ENCODE peak calls at places on chromosomes 4 and X, in ten cellular contexts. One of them, this sample, is unnamed.

GRCh38 chrX:40079572-40079971 is 18.2 kb downstream of the BCOR start:
- DNase-seq in HS-5: no peak
- DNase-seq in activated naive CD4-positive, alpha-beta T cell treated with anti-CD3 and anti-CD28 coated beads, Interleukin-2, amount 50 U/mL, for 72 hours: no peak
- DNase-seq in left colon: no peak
- DNase-seq in fibroblast of lung: no peak
- DNase-seq in activated gamma-delta T cell treated with anti-CD3 and anti-CD28 coated beads, Interleukin-2, amount 50 U/mL, for 16 hours: no peak
- DNase-seq in hypothalamus: no peak
- DNase-seq in ELR: no peak
- DNase-seq in stimulated activated CD4-positive, alpha-beta T cell treated with anti-CD3 and anti-CD28 coated beads, Interleukin-4, amount 100 ng/mL, for 1 hour: no peak
- DNase-seq in cardiac muscle cell: no peak
- DNase-seq in this sample: no peak

GRCh38 chr4:184282895-184283654 is 65.4 kb upstream of the ENPP6 start:
- DNase-seq in HS-5: no peak
- DNase-seq in activated naive CD4-positive, alpha-beta T cell treated with anti-CD3 and anti-CD28 coated beads, Interleukin-2, amount 50 U/mL, for 72 hours: peak; percentile 54
- DNase-seq in left colon: no peak
- DNase-seq in fibroblast of lung: no peak
- DNase-seq in activated gamma-delta T cell treated with anti-CD3 and anti-CD28 coated beads, Interleukin-2, amount 50 U/mL, for 16 hours: no peak
- DNase-seq in hypothalamus: no peak
- DNase-seq in ELR: no peak
- DNase-seq in stimulated activated CD4-positive, alpha-beta T cell treated with anti-CD3 and anti-CD28 coated beads, Interleukin-4, amount 100 ng/mL, for 1 hour: peak; percentile 28
- DNase-seq in cardiac muscle cell: no peak
- DNase-seq in this sample: no peak

GRCh38 chr4:8311096-8312068 is 41.8 kb downstream of the HTRA3 start:
- DNase-seq in HS-5: no peak
- DNase-seq in activated naive CD4-positive, alpha-beta T cell treated with anti-CD3 and anti-CD28 coated beads, Interleukin-2, amount 50 U/mL, for 72 hours: no peak
- DNase-seq in left colon: no peak
- DNase-seq in fibroblast of lung: no peak
- DNase-seq in activated gamma-delta T cell treated with anti-CD3 and anti-CD28 coated beads, Interleukin-2, amount 50 U/mL, for 16 hours: no peak
- DNase-seq in hypothalamus: no peak
- DNase-seq in ELR: no peak
- DNase-seq in stimulated activated CD4-positive, alpha-beta T cell treated with anti-CD3 and anti-CD28 coated beads, Interleukin-4, amount 100 ng/mL, for 1 hour: no peak
- DNase-seq in cardiac muscle cell: no peak
- DNase-seq in this sample: no peak

GRCh38 chr4:80711956-80712355 is 318.6 kb upstream of the BMP3 start:
- DNase-seq in HS-5: no peak
- DNase-seq in activated naive CD4-positive, alpha-beta T cell treated with anti-CD3 and anti-CD28 coated beads, Interleukin-2, amount 50 U/mL, for 72 hours: no peak
- DNase-seq in left colon: no peak
- DNase-seq in fibroblast of lung: peak; percentile 12
- DNase-seq in activated gamma-delta T cell treated with anti-CD3 and anti-CD28 coated beads, Interleukin-2, amount 50 U/mL, for 16 hours: no peak
- DNase-seq in hypothalamus: no peak
- DNase-seq in ELR: no peak
- DNase-seq in stimulated activated CD4-positive, alpha-beta T cell treated with anti-CD3 and anti-CD28 coated beads, Interleukin-4, amount 100 ng/mL, for 1 hour: no peak
- DNase-seq in cardiac muscle cell: no peak
- DNase-seq in this sample: no peak

GRCh38 chr4:131367441-131367840 is 1781.7 kb upstream of the PCDH10 start:
- DNase-seq in HS-5: no peak
- DNase-seq in activated naive CD4-positive, alpha-beta T cell treated with anti-CD3 and anti-CD28 coated beads, Interleukin-2, amount 50 U/mL, for 72 hours: no peak
- DNase-seq in left colon: no peak
- DNase-seq in fibroblast of lung: no peak
- DNase-seq in activated gamma-delta T cell treated with anti-CD3 and anti-CD28 coated beads, Interleukin-2, amount 50 U/mL, for 16 hours: no peak
- DNase-seq in hypothalamus: no peak
- DNase-seq in ELR: no peak
- DNase-seq in stimulated activated CD4-positive, alpha-beta T cell treated with anti-CD3 and anti-CD28 coated beads, Interleukin-4, amount 100 ng/mL, for 1 hour: no peak
- DNase-seq in cardiac muscle cell: no peak
- DNase-seq in this sample: no peak

GRCh38 chr4:163003979-163004378 is 162.7 kb downstream of the NAF1 start:
- DNase-seq in HS-5: no peak
- DNase-seq in activated naive CD4-positive, alpha-beta T cell treated with anti-CD3 and anti-CD28 coated beads, Interleukin-2, amount 50 U/mL, for 72 hours: no peak
- DNase-seq in left colon: no peak
- DNase-seq in fibroblast of lung: no peak
- DNase-seq in activated gamma-delta T cell treated with anti-CD3 and anti-CD28 coated beads, Interleukin-2, amount 50 U/mL, for 16 hours: no peak
- DNase-seq in hypothalamus: no peak
- DNase-seq in ELR: no peak
- DNase-seq in stimulated activated CD4-positive, alpha-beta T cell treated with anti-CD3 and anti-CD28 coated beads, Interleukin-4, amount 100 ng/mL, for 1 hour: no peak
- DNase-seq in cardiac muscle cell: no peak
- DNase-seq in this sample: no peak

GRCh38 chrX:94058728-94059382 is 384.8 kb downstream of the FAM133A start:
- DNase-seq in HS-5: no peak
- DNase-seq in activated naive CD4-positive, alpha-beta T cell treated with anti-CD3 and anti-CD28 coated beads, Interleukin-2, amount 50 U/mL, for 72 hours: no peak
- DNase-seq in left colon: no peak
- DNase-seq in fibroblast of lung: no peak
- DNase-seq in activated gamma-delta T cell treated with anti-CD3 and anti-CD28 coated beads, Interleukin-2, amount 50 U/mL, for 16 hours: no peak
- DNase-seq in hypothalamus: no peak
- DNase-seq in ELR: peak; percentile 0
- DNase-seq in stimulated activated CD4-positive, alpha-beta T cell treated with anti-CD3 and anti-CD28 coated beads, Interleukin-4, amount 100 ng/mL, for 1 hour: no peak
- DNase-seq in cardiac muscle cell: no peak
- DNase-seq in this sample: no peak

GRCh38 chr4:123230061-123230460 is 166.5 kb upstream of the SPRY1 start:
- DNase-seq in HS-5: no peak
- DNase-seq in activated naive CD4-positive, alpha-beta T cell treated with anti-CD3 and anti-CD28 coated beads, Interleukin-2, amount 50 U/mL, for 72 hours: no peak
- DNase-seq in left colon: no peak
- DNase-seq in fibroblast of lung: no peak
- DNase-seq in activated gamma-delta T cell treated with anti-CD3 and anti-CD28 coated beads, Interleukin-2, amount 50 U/mL, for 16 hours: no peak
- DNase-seq in hypothalamus: no peak
- DNase-seq in ELR: no peak
- DNase-seq in stimulated activated CD4-positive, alpha-beta T cell treated with anti-CD3 and anti-CD28 coated beads, Interleukin-4, amount 100 ng/mL, for 1 hour: no peak
- DNase-seq in cardiac muscle cell: peak; percentile 61
- DNase-seq in this sample: no peak

GRCh38 chr4:159077702-159078495 is 25.0 kb upstream of the RAPGEF2 start:
- DNase-seq in HS-5: no peak
- DNase-seq in activated naive CD4-positive, alpha-beta T cell treated with anti-CD3 and anti-CD28 coated beads, Interleukin-2, amount 50 U/mL, for 72 hours: no peak
- DNase-seq in left colon: no peak
- DNase-seq in fibroblast of lung: no peak
- DNase-seq in activated gamma-delta T cell treated with anti-CD3 and anti-CD28 coated beads, Interleukin-2, amount 50 U/mL, for 16 hours: no peak
- DNase-seq in hypothalamus: no peak
- DNase-seq in ELR: no peak
- DNase-seq in stimulated activated CD4-positive, alpha-beta T cell treated with anti-CD3 and anti-CD28 coated beads, Interleukin-4, amount 100 ng/mL, for 1 hour: no peak
- DNase-seq in cardiac muscle cell: peak; percentile 3
- DNase-seq in this sample: no peak

This sample was measured in endothelial cell of umbilical vein.